ENCODE peak calls at places on chromosome 3, in nine cellular contexts. S, H, W, G, B, L, P, R and Z are unnamed samples.

GRCh38 chr3:61627768-61628185 is 66.4 kb downstream of the PTPRG start:
- DNase-seq in S (peak), H (peak), W (no peak), G (peak), B (no peak), L (no peak), P (peak), R (peak), Z (peak)

GRCh38 chr3:46894256-46894655 is 16.7 kb downstream of the PTH1R start:
- DNase-seq in S (no peak), H (no peak), W (no peak), G (no peak), B (no peak), L (no peak), P (no peak), R (no peak), Z (no peak)

GRCh38 chr3:23455775-23456174 is 252.6 kb downstream of the UBE2E2 start:
- DNase-seq in S (peak), H (no peak), W (no peak), G (no peak), B (no peak), L (no peak), P (no peak), R (peak), Z (no peak)

GRCh38 chr3:168539909-168540308 is 444.2 kb upstream of the GOLIM4 start:
- DNase-seq in S (peak), H (no peak), W (no peak), G (no peak), B (no peak), L (no peak), P (no peak), R (peak), Z (no peak)

GRCh38 chr3:11136871-11137626 is 17.2 kb upstream of the HRH1 start:
- DNase-seq in S (peak), H (peak), W (no peak), G (no peak), B (no peak), L (no peak), P (peak), R (peak), Z (peak)

GRCh38 chr3:12972791-12973702 is 100.2 kb downstream of the IQSEC1 start:
- DNase-seq in S (no peak), H (no peak), W (no peak), G (no peak), B (no peak), L (no peak), P (no peak), R (no peak), Z (no peak)

GRCh38 chr3:76586471-76586870 is 453.4 kb upstream of the ROBO2 start:
- DNase-seq in S (no peak), H (no peak), W (no peak), G (no peak), B (no peak), L (no peak), P (no peak), R (no peak), Z (no peak)

GRCh38 chr3:73433681-73434080 is 191.1 kb downstream of the PDZRN3 start:
- DNase-seq in S (no peak), H (no peak), W (no peak), G (no peak), B (no peak), L (no peak), P (no peak), R (no peak), Z (no peak)

GRCh38 chr3:58157649-58158048 is 53.1 kb downstream of the DNASE1L3 start:
- DNase-seq in S (no peak), H (no peak), W (no peak), G (no peak), B (no peak), L (peak), P (no peak), R (no peak), Z (no peak)

GRCh38 chr3:111998661-111999641 is at the start of gene TAGLN3:
- DNase-seq in S (peak), H (peak), W (peak), G (peak), B (peak), L (peak), P (peak), R (peak), Z (peak)

GRCh38 chr3:99895706-99896441 is 78.2 kb downstream of the CMSS1 start:
- DNase-seq in S (peak), H (peak), W (no peak), G (no peak), B (no peak), L (no peak), P (no peak), R (peak), Z (peak)

GRCh38 chr3:47612178-47612577 is 33.5 kb upstream of the CSPG5 start:
- DNase-seq in S (peak), H (peak), W (no peak), G (peak), B (peak), L (no peak), P (no peak), R (peak), Z (peak)

GRCh38 chr3:10288575-10288960 is 4.2 kb downstream of the GHRL start:
- DNase-seq in S (no peak), H (no peak), W (no peak), G (no peak), B (no peak), L (no peak), P (no peak), R (no peak), Z (no peak)

GRCh38 chr3:76470285-76470684 is 569.6 kb upstream of the ROBO2 start:
- DNase-seq in S (peak), H (peak), W (no peak), G (no peak), B (no peak), L (no peak), P (no peak), R (peak), Z (no peak)

GRCh38 chr3:189389346-189389745 is 217.6 kb downstream of the TPRG1 start:
- DNase-seq in S (peak), H (no peak), W (no peak), G (no peak), B (no peak), L (no peak), P (no peak), R (peak), Z (no peak)

GRCh38 chr3:112751564-112751963 is 95.1 kb downstream of the CD200R1L start:
- DNase-seq in S (no peak), H (no peak), W (no peak), G (no peak), B (no peak), L (no peak), P (no peak), R (no peak), Z (no peak)

GRCh38 chr3:42117175-42118008 is 26.2 kb downstream of the TRAK1 start:
- DNase-seq in S (peak), H (peak), W (peak), G (peak), B (no peak), L (peak), P (no peak), R (peak), Z (peak)

GRCh38 chr3:179682681-179683080 is 29.8 kb downstream of the USP13 start:
- DNase-seq in S (no peak), H (no peak), W (no peak), G (no peak), B (no peak), L (no peak), P (no peak), R (no peak), Z (no peak)

GRCh38 chr3:64187065-64187959 is 38.0 kb downstream of the PRICKLE2 start:
- DNase-seq in S (peak), H (peak), W (peak), G (peak), B (no peak), L (peak), P (peak), R (peak), Z (peak)

GRCh38 chr3:157785071-157785826 is 282.0 kb upstream of the VEPH1 start:
- DNase-seq in S (peak), H (peak), W (no peak), G (peak), B (no peak), L (no peak), P (peak), R (peak), Z (peak)

GRCh38 chr3:156751461-156752025 is 74.6 kb upstream of the LEKR1 start:
- DNase-seq in S (peak), H (peak), W (no peak), G (peak), B (no peak), L (no peak), P (no peak), R (peak), Z (no peak)

GRCh38 chr3:8442993-8443670 is 58.5 kb upstream of the LMCD1 start:
- DNase-seq in S (no peak), H (no peak), W (no peak), G (peak), B (no peak), L (no peak), P (no peak), R (no peak), Z (peak)

GRCh38 chr3:14773691-14774128 is 45.1 kb upstream of the FGD5 start:
- DNase-seq in S (no peak), H (no peak), W (no peak), G (no peak), B (no peak), L (no peak), P (peak), R (no peak), Z (no peak)

GRCh38 chr3:132414841-132415240 is 2.5 kb upstream of the DNAJC13 start:
- DNase-seq in S (no peak), H (no peak), W (no peak), G (no peak), B (no peak), L (no peak), P (no peak), R (no peak), Z (no peak)

GRCh38 chr3:162491957-162492356 is 995.3 kb downstream of the OTOL1 start:
- DNase-seq in S (peak), H (no peak), W (no peak), G (no peak), B (no peak), L (no peak), P (no peak), R (peak), Z (no peak)

GRCh38 chr3:176906046-176906905 is 291.0 kb downstream of the TBL1XR1 start:
- DNase-seq in S (peak), H (no peak), W (no peak), G (peak), B (no peak), L (no peak), P (no peak), R (peak), Z (no peak)